ENCODE peak calls at places on chromosomes 2 and 18, in four cellular contexts. S is CD4-positive, alpha-beta memory T cell; D is MG63; J is Peyer's patch. T is an unnamed sample.

GRCh38 chr2:109429711-109430265 is 184.0 kb downstream of the SEPTIN10 start:
- DNase-seq in J (no peak), S (no peak), D (no peak), T (no peak)

GRCh38 chr2:219772103-219772502 is 144.7 kb downstream of the SLC4A3 start:
- DNase-seq in S (no peak), J (no peak), D (no peak), T (no peak)

GRCh38 chr2:164689020-164689419 is 67.7 kb upstream of the GRB14 start:
- DNase-seq in D (no peak), J (no peak), S (no peak), T (no peak)

GRCh38 chr2:231621051-231621879 is 28.6 kb downstream of the TEX44 start:
- DNase-seq in J (no peak), D (no peak), S (no peak), T (no peak)

GRCh38 chr2:119155633-119156032 is 2.9 kb downstream of the C1QL2 start:
- DNase-seq in S (no peak), J (no peak), D (no peak), T (no peak)

GRCh38 chr2:205934443-205934842 is 151.5 kb downstream of the INO80D start:
- DNase-seq in D (no peak), S (no peak), J (no peak), T (no peak)

GRCh38 chr2:235713244-235713643 is 219.4 kb downstream of the AGAP1 start:
- DNase-seq in S (no peak), D (no peak), J (no peak), T (no peak)

GRCh38 chr2:203949228-203949627 is 12.7 kb downstream of the ICOS start:
- DNase-seq in D (no peak), J (no peak), S (peak; percentile 39), T (no peak)

GRCh38 chr2:231199219-231199618 is 788 bp downstream of the ARMC9 start:
- DNase-seq in D (no peak), S (no peak), J (no peak), T (no peak)

GRCh38 chr2:61834893-61835292 is 19.0 kb downstream of the FAM161A start:
- DNase-seq in D (no peak), J (no peak), S (no peak), T (no peak)

GRCh38 chr18:57644540-57644939 is 22.9 kb upstream of the NARS1 start:
- DNase-seq in J (no peak), D (no peak), S (no peak), T (no peak)

GRCh38 chr2:128533101-128533500 is 214.4 kb upstream of the HS6ST1 start:
- DNase-seq in D (no peak), S (no peak), J (no peak), T (no peak)

GRCh38 chr2:9178905-9179571 is 27.6 kb upstream of the ASAP2 start:
- DNase-seq in S (no peak), D (peak; percentile 41), J (peak; percentile 76), T (no peak)

GRCh38 chr2:226652388-226652787 is 147.2 kb downstream of the IRS1 start:
- DNase-seq in D (no peak), J (no peak), S (no peak), T (no peak)

GRCh38 chr2:212842544-212843185 is 304.1 kb upstream of the ERBB4 start:
- DNase-seq in J (no peak), S (no peak), D (peak; percentile 50), T (no peak)

GRCh38 chr2:207505180-207505579 is 24.6 kb upstream of the CREB1 start:
- DNase-seq in S (no peak), D (no peak), J (no peak), T (no peak)

GRCh38 chr2:24491626-24492282 is 700 bp downstream of the NCOA1 start:
- DNase-seq in S (peak; percentile 70), J (peak; percentile 70), D (peak; percentile 32), T (peak; percentile 66)

GRCh38 chr2:177599072-177599688 is 206.6 kb downstream of the AGPS start:
- DNase-seq in J (no peak), D (no peak), S (no peak), T (no peak)

GRCh38 chr2:172931256-172931894 is 144.3 kb upstream of the MAP3K20 start:
- DNase-seq in S (no peak), D (no peak), J (no peak), T (no peak)

GRCh38 chr18:56097561-56098095 is 509.6 kb upstream of the TCF4 start:
- DNase-seq in J (no peak), D (no peak), S (no peak), T (no peak)

GRCh38 chr2:240803191-240803590 is 16.8 kb downstream of the KIF1A start:
- DNase-seq in D (no peak), J (peak; percentile 24), S (no peak), T (no peak)

GRCh38 chr2:138665932-138666331 is 114.3 kb downstream of the NXPH2 start:
- DNase-seq in D (no peak), S (no peak), J (no peak), T (no peak)

GRCh38 chr18:1499265-1499664 is 594.6 kb downstream of the ADCYAP1 start:
- DNase-seq in J (no peak), S (no peak), D (no peak), T (no peak)

GRCh38 chr2:52572469-52572894 is 1195.1 kb upstream of the CHAC2 start:
- DNase-seq in J (no peak), D (no peak), S (no peak), T (no peak)

GRCh38 chr2:241136661-241137260 is 12.5 kb downstream of the PASK start:
- DNase-seq in S (no peak), D (no peak), J (no peak), T (no peak)

GRCh38 chr2:234603619-234604018 is 106.7 kb upstream of the ARL4C start:
- DNase-seq in J (no peak), S (no peak), D (no peak), T (no peak)

GRCh38 chr2:118801154-118801553 is 46.3 kb downstream of the EN1 start:
- DNase-seq in J (no peak), S (no peak), D (peak; percentile 68), T (no peak)

GRCh38 chr18:13549879-13550231 is 176.5 kb downstream of the FAM210A start:
- DNase-seq in S (no peak), D (no peak), J (no peak), T (no peak)

GRCh38 chr2:157229572-157229971 is 27.9 kb upstream of the GALNT5 start:
- DNase-seq in S (no peak), J (no peak), D (peak; percentile 77), T (no peak)

GRCh38 chr2:173017657-173018420 is 57.8 kb upstream of the MAP3K20 start:
- DNase-seq in D (no peak), J (no peak), S (no peak), T (no peak)

GRCh38 chr2:58336416-58336815 is 95.3 kb upstream of the FANCL start:
- DNase-seq in D (no peak), J (no peak), S (no peak), T (no peak)

GRCh38 chr2:137262600-137262999 is 497.3 kb downstream of the THSD7B start:
- DNase-seq in J (no peak), D (no peak), S (no peak), T (no peak)

GRCh38 chr2:105990624-105991023 is 203.5 kb downstream of the UXS1 start:
- DNase-seq in J (no peak), D (no peak), S (no peak), T (no peak)

GRCh38 chr2:5497874-5498273 is 194.3 kb upstream of the SOX11 start:
- DNase-seq in D (no peak), J (no peak), S (no peak), T (no peak)

GRCh38 chr2:110829413-110830146 is 97.2 kb downstream of the ACOXL start:
- DNase-seq in J (no peak), D (no peak), S (no peak), T (no peak)

GRCh38 chr2:126950499-126950898 is 51.8 kb downstream of the TEX51 start:
- DNase-seq in D (no peak), S (no peak), J (no peak), T (no peak)

GRCh38 chr2:231058761-231059550 is 2.3 kb downstream of the PSMD1 start:
- DNase-seq in S (no peak), J (no peak), D (no peak), T (no peak)

GRCh38 chr18:78724214-78724834 is 255.3 kb upstream of the SALL3 start:
- DNase-seq in J (no peak), S (no peak), D (no peak), T (no peak)
- H3K9me3 ChIP-seq in J (no peaks in the 10 kb centered on the region), S (no peaks in the 10 kb centered on the region), D (no peaks in the 10 kb centered on the region), T (no peaks in the 10 kb centered on the region)

GRCh38 chr2:239710953-239711861 is 310.4 kb upstream of the HDAC4 start:
- DNase-seq in S (no peak), J (no peak), D (no peak), T (no peak)
- H3K9me3 ChIP-seq in S (no peaks in the 10 kb centered on the region), J (no peaks in the 10 kb centered on the region), D (no peaks in the 10 kb centered on the region), T (peaks cover 19% of the 10 kb centered on the region)

GRCh38 chr2:73716518-73717250 is 20.5 kb downstream of the TPRKB start:
- DNase-seq in J (no peak), S (no peak), D (peak; percentile 38), T (no peak)

GRCh38 chr2:73714091-73714490 is 23.1 kb downstream of the TPRKB start:
- DNase-seq in S (no peak), D (no peak), J (no peak), T (no peak)

GRCh38 chr2:73717251-73717606 is 19.9 kb downstream of the TPRKB start:
- DNase-seq in S (no peak), J (no peak), D (no peak), T (no peak)

GRCh38 chr2:73718421-73718820 is 18.7 kb downstream of the TPRKB start:
- DNase-seq in D (no peak), J (no peak), S (no peak), T (no peak)

GRCh38 chr2:73718851-73719621 is 18.1 kb downstream of the TPRKB start:
- DNase-seq in J (no peak), S (no peak), D (no peak), T (no peak)
- H3K9me3 ChIP-seq in J (no peaks in the 10 kb centered on the region), S (no peaks in the 10 kb centered on the region), D (no peaks in the 10 kb centered on the region), T (no peaks in the 10 kb centered on the region)

GRCh38 chr2:150099805-150100204 is 387.7 kb downstream of the RND3 start:
- DNase-seq in S (no peak), J (no peak), D (no peak), T (no peak)

GRCh38 chr2:150100311-150100710 is 387.2 kb downstream of the RND3 start:
- DNase-seq in D (no peak), S (no peak), J (no peak), T (no peak)

GRCh38 chr2:150101947-150102346 is 385.5 kb downstream of the RND3 start:
- DNase-seq in S (no peak), D (no peak), J (no peak), T (no peak)

GRCh38 chr2:150097891-150098595 is 389.4 kb downstream of the RND3 start:
- DNase-seq in S (no peak), D (no peak), J (no peak), T (no peak)

DNA sequence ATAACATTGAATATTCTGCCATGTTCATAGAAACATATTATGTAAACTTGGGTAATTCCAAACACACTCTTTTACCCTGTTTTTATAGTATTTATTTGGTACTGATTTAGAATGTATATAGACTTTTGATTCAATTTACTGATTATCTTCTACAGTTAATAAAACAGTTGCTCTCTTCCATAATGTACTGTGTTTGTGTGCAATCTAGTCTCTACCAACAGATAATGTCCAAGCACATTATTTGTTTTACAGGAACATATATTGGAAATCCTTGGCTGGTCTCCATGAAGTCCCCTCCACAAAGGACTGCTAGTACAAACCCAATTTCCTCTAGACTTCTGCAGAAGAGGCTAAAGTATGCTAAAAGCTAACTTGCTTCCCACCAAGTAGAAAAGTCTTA is 386.6 kb downstream of the RND3 start:
- DNase-seq in J (no peak), D (no peak), S (no peak), T (no peak)
- H3K9me3 ChIP-seq in J (no peaks in the 10 kb centered on the region), D (peaks cover 3% of the 10 kb centered on the region), S (no peaks in the 10 kb centered on the region), T (no peaks in the 10 kb centered on the region)